ENCODE peak calls at places on chromosomes 13 and 19, in four cellular contexts. F is fibroblast of mammary gland, I is fibroblast of the aortic adventitia, X is GM12865. P is an unnamed sample.

GRCh38 chr13:48896312-48896711 is 79.4 kb upstream of the FNDC3A start:
- DNase-seq in F (peak; percentile 84), I (peak; percentile 39), X (no peak), P (no peak)

GRCh38 chr19:15869109-15869555 is 28.7 kb downstream of the CYP4F2 start:
- DNase-seq in F (peak; percentile 29), I (peak; percentile 16), X (peak; percentile 14), P (no peak)

GRCh38 chr19:29761575-29762225 is 46.6 kb upstream of the C19orf12 start:
- DNase-seq in F (no peak), I (no peak), X (no peak), P (no peak)

GRCh38 chr13:100197591-100198365 is 108.9 kb downstream of the PCCA start:
- DNase-seq in F (no peak), I (no peak), X (no peak), P (no peak)

GRCh38 chr19:46603195-46603637 is 2.1 kb downstream of the CALM3 start:
- DNase-seq in F (no peak), I (no peak), X (peak; percentile 46), P (no peak)

GRCh38 chr19:45999653-46000121 is 4.4 kb downstream of the CCDC61 start:
- DNase-seq in F (peak; percentile 51), I (peak; percentile 33), X (no peak), P (no peak)

GRCh38 chr13:33229446-33230177 is 55.9 kb downstream of the STARD13 start:
- DNase-seq in F (no peak), I (no peak), X (no peak), P (no peak)

GRCh38 chr13:101397742-101398141 is 18.6 kb downstream of the NALCN start:
- DNase-seq in F (peak; percentile 91), I (peak; percentile 57), X (no peak), P (no peak)

GRCh38 chr19:14371321-14371821 is 9.9 kb upstream of the ADGRE5 start:
- DNase-seq in F (no peak), I (no peak), X (no peak), P (no peak)

GRCh38 chr19:34096020-34096915 is 76.0 kb upstream of the LSM14A start:
- DNase-seq in F (peak; percentile 58), I (peak; percentile 66), X (peak; percentile 53), P (no peak)

GRCh38 chr19:38252935-38253691 is 3.1 kb downstream of the PPP1R14A start:
- DNase-seq in F (no peak), I (no peak), X (no peak), P (no peak)

GRCh38 chr19:34487651-34488051 is 6.1 kb downstream of the WTIP start:
- DNase-seq in F (no peak), I (no peak), X (no peak), P (no peak)

GRCh38 chr19:54335979-54336892 is 2.7 kb downstream of the LILRA4 start:
- DNase-seq in F (no peak), I (no peak), X (no peak), P (no peak)

GRCh38 chr13:96994849-96995243 is 570 bp upstream of the OXGR1 start:
- DNase-seq in F (no peak), I (no peak), X (no peak), P (no peak)

GRCh38 chr19:2716722-2717637 is 4.2 kb downstream of the DIRAS1 start:
- DNase-seq in F (no peak), I (no peak), X (no peak), P (no peak)

GRCh38 chr13:22738357-22738756 is 442.4 kb upstream of the SGCG start:
- DNase-seq in F (no peak), I (no peak), X (no peak), P (no peak)

GRCh38 chr13:22736768-22737092 is 444.0 kb upstream of the SGCG start:
- DNase-seq in F (no peak), I (no peak), X (no peak), P (no peak)

GRCh38 chr13:22744688-22745452 is 435.9 kb upstream of the SGCG start:
- DNase-seq in F (no peak), I (no peak), X (no peak), P (no peak)

GRCh38 chr13:22736084-22736767 is 444.6 kb upstream of the SGCG start:
- DNase-seq in F (no peak), I (no peak), X (no peak), P (no peak)

GRCh38 chr13:22740264-22740663 is 440.5 kb upstream of the SGCG start:
- DNase-seq in F (peak; percentile 4), I (no peak), X (no peak), P (no peak)
- TF ChIP-seq CTCF in F (peak; percentile 11), I (no peak), X (no peak), P (no peak)

DNA sequence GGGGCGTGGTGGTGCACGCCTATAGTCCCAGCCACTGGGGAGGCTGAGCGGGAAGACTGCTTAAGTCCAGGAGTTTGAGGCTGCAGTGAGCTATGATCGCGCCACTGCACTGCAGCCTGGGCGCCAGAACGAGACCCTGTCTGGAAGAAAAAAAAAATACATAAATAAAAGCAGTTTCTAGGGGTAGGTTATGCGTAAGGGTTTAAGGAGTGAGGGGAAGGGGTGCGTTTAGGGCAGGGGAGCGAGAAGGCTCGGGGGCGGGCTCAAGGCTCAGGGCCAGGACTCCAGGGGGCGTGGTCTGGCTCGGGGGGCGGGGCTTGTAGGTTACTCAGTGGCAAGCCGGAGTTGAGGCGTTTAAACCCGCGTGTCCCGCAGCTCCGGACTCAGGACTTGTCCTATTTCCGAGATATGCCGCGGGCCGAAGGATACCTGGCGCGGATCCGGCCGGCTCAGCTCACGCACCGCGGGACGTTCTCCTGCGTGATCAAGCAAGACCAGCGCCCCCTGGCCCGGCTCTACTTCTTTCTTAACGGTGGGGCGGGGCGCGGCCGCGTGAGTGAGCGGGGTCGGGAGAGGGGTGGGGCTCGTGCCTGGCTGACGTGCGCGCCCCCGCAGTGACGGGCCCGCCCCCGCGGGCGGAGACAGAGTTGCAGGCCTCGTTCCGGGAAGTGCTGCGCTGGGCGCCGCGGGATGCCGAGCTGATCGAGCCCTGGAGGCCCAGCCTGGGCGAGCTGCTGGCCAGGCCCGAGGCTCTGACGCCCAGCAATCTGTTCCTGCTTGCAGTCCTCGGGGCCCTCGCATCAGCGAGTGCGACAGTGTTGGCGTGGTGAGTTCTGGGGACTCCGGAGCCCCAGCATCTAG is 10.8 kb downstream of the SPACA6 start:
- DNase-seq in F (peak; percentile 88), I (peak; percentile 88), X (peak; percentile 97), P (peak; percentile 93)
- TF ChIP-seq CTCF in F (no peak), I (peak; percentile 47), X (peak; percentile 46), P (no peak)

DNA sequence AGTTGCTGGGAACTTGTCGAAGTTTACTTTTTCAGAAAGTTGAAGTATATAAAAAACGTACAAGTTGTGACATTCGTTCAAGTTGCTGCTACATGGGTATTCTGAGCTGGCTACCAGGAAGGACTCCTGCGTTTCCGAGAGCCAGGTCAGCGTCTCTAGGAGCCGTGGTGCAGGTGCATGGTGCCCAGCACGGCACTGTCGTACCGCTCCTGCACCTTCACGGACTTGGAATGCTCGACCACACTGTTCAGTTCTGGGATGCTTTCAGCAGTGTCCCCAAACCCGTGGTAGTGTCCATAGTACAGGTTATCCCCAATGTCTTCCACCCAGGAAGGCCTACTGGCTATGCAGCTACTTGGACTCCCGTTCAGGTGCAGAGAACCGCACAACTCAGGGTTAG is 35.4 kb downstream of the ANKRD10 start:
- DNase-seq in F (no peak), I (no peak), X (no peak), P (no peak)
- TF ChIP-seq CTCF in F (no peak), I (no peak), X (no peak), P (no peak)

GRCh38 chr13:98598043-98598442 is 21.1 kb upstream of the STK24 start:
- DNase-seq in F (peak; percentile 45), I (peak; percentile 15), X (no peak), P (no peak)
- TF ChIP-seq CTCF in F (peak; percentile 33), I (no peak), X (no peak), P (no peak)